ENCODE peak calls at places on chromosomes 7 and 10, in ten cellular contexts. V is GDM1; A is brain microvascular endothelial cell; K is uterus; P is neuronal stem cell; S is effector CD4-positive, alpha-beta T cell; H is occipital lobe; R is NCI-H1930; E is Panc1; Z is activated naive CD8-positive, alpha-beta T cell treated with anti-CD3 and anti-CD28 coated beads, Interleukin-2, amount 50 U/mL, for 24 hours. W is an unnamed sample.

GRCh38 chr10:19412531-19412930 is 363.9 kb downstream of the MALRD1 start:
- DNase-seq in P (peak), K (no peak), H (no peak), S (no peak), E (no peak), V (peak), R (no peak), Z (no peak), A (peak), W (no peak)

GRCh38 chr10:71218046-71218832 is 5.9 kb downstream of the UNC5B start:
- DNase-seq in A (no peak), P (no peak), H (peak), K (no peak), S (no peak), E (no peak), Z (no peak), R (no peak), V (no peak), W (no peak)

GRCh38 chr10:132162021-132162531 is 24.7 kb upstream of the DPYSL4 start:
- DNase-seq in E (no peak), S (no peak), H (no peak), P (no peak), R (no peak), A (no peak), K (no peak), V (no peak), Z (peak), W (no peak)

GRCh38 chr10:4677296-4678021 is 148.5 kb upstream of the AKR1E2 start:
- DNase-seq in K (no peak), Z (no peak), A (peak), V (no peak), E (peak), H (no peak), R (no peak), S (no peak), P (no peak), W (no peak)

GRCh38 chr7:131004371-131004770 is 270.4 kb upstream of the KLF14 start:
- DNase-seq in S (no peak), P (no peak), H (no peak), K (no peak), Z (no peak), A (no peak), V (peak), R (no peak), E (no peak), W (no peak)

GRCh38 chr10:54800677-54801480 is at the start of gene PCDH15:
- DNase-seq in E (peak), H (peak), P (peak), R (peak), S (no peak), K (no peak), Z (no peak), A (no peak), V (no peak), W (peak)

GRCh38 chr7:134836447-134836846 is 57.0 kb downstream of the CALD1 start:
- DNase-seq in V (no peak), Z (no peak), S (no peak), H (no peak), P (no peak), E (no peak), A (peak), K (peak), R (no peak), W (no peak)

GRCh38 chr7:96949766-96950165 is 55.6 kb upstream of the DLX6 start:
- DNase-seq in V (no peak), H (no peak), E (no peak), K (no peak), R (no peak), A (peak), Z (no peak), S (no peak), P (no peak), W (no peak)

GRCh38 chr7:139598642-139599041 is 75.2 kb downstream of the CLEC2L start:
- DNase-seq in E (no peak), V (no peak), R (no peak), A (no peak), K (no peak), Z (no peak), S (no peak), H (no peak), P (no peak), W (no peak)

GRCh38 chr10:29322918-29323317 is 34.0 kb downstream of the LYZL1 start:
- DNase-seq in V (no peak), R (no peak), P (no peak), H (no peak), Z (no peak), A (no peak), S (no peak), E (no peak), K (no peak), W (no peak)

GRCh38 chr7:138538518-138538917 is 78.5 kb downstream of the TRIM24 start:
- DNase-seq in P (no peak), E (no peak), K (no peak), H (no peak), R (no peak), S (no peak), V (no peak), Z (no peak), A (peak), W (no peak)

GRCh38 chr10:126650164-126650563 is 20.3 kb downstream of the C10orf90 start:
- DNase-seq in E (no peak), V (no peak), K (no peak), P (no peak), Z (no peak), S (no peak), R (no peak), H (no peak), A (no peak), W (no peak)

W was measured in SW 1271.